ENCODE peak calls at places on chromosome 20, in six cellular contexts. One of them, this sample, is unnamed.

GRCh38 chr20:4297141-4297826 is 281.9 kb upstream of the RNF24 start:
- DNase-seq in H1: no peak
- DNase-seq in IMR-90: peak
- DNase-seq in neuronal stem cell: no peak
- DNase-seq in H9: no peak
- DNase-seq in trophoblast cell: no peak
- DNase-seq in this sample: no peak

GRCh38 chr20:64011366-64011779 is 24.6 kb upstream of the C20orf204 start:
- DNase-seq in neuronal stem cell: no peak
- DNase-seq in IMR-90: no peak
- DNase-seq in trophoblast cell: no peak
- DNase-seq in H9: no peak
- DNase-seq in H1: no peak
- DNase-seq in this sample: no peak

GRCh38 chr20:34536798-34537394 is 20.7 kb downstream of the DYNLRB1 start:
- DNase-seq in neuronal stem cell: no peak
- DNase-seq in H1: no peak
- DNase-seq in trophoblast cell: peak
- DNase-seq in H9: peak
- DNase-seq in IMR-90: no peak
- DNase-seq in this sample: peak

GRCh38 chr20:42986143-42986773 is 203.4 kb downstream of the PTPRT start:
- DNase-seq in IMR-90: no peak
- DNase-seq in H1: no peak
- DNase-seq in neuronal stem cell: no peak
- DNase-seq in trophoblast cell: no peak
- DNase-seq in H9: no peak
- DNase-seq in this sample: no peak

GRCh38 chr20:17680128-17680835 is 1.8 kb downstream of the RRBP1 start:
- DNase-seq in H9: no peak
- DNase-seq in trophoblast cell: peak
- DNase-seq in neuronal stem cell: peak
- DNase-seq in H1: no peak
- DNase-seq in IMR-90: peak
- DNase-seq in this sample: peak

GRCh38 chr20:23264545-23264944 is 86.0 kb upstream of the NXT1 start:
- DNase-seq in trophoblast cell: no peak
- DNase-seq in H1: no peak
- DNase-seq in IMR-90: no peak
- DNase-seq in neuronal stem cell: no peak
- DNase-seq in H9: peak
- DNase-seq in this sample: no peak

GRCh38 chr20:63696311-63696627 is 183 bp upstream of the TNFRSF6B start:
- DNase-seq in trophoblast cell: no peak
- DNase-seq in neuronal stem cell: no peak
- DNase-seq in H1: peak
- DNase-seq in IMR-90: no peak
- DNase-seq in H9: peak
- DNase-seq in this sample: no peak

GRCh38 chr20:47962286-47962685 is 177.0 kb upstream of the SULF2 start:
- DNase-seq in trophoblast cell: no peak
- DNase-seq in neuronal stem cell: no peak
- DNase-seq in IMR-90: no peak
- DNase-seq in H1: no peak
- DNase-seq in H9: no peak
- DNase-seq in this sample: no peak

GRCh38 chr20:58511364-58511763 is 3.8 kb downstream of the APCDD1L start:
- DNase-seq in IMR-90: peak
- DNase-seq in H9: no peak
- DNase-seq in H1: no peak
- DNase-seq in neuronal stem cell: no peak
- DNase-seq in trophoblast cell: peak
- DNase-seq in this sample: peak

GRCh38 chr20:53943522-53944291 is 126.7 kb downstream of the BCAS1 start:
- DNase-seq in IMR-90: peak
- DNase-seq in trophoblast cell: peak
- DNase-seq in H1: no peak
- DNase-seq in neuronal stem cell: no peak
- DNase-seq in H9: no peak
- DNase-seq in this sample: peak

GRCh38 chr20:23636908-23637281 is 860 bp downstream of the CST3 start:
- DNase-seq in H9: no peak
- DNase-seq in H1: no peak
- DNase-seq in neuronal stem cell: no peak
- DNase-seq in IMR-90: no peak
- DNase-seq in trophoblast cell: no peak
- DNase-seq in this sample: no peak

GRCh38 chr20:25081065-25081729 is 744 bp downstream of the VSX1 start:
- DNase-seq in H9: peak
- DNase-seq in H1: no peak
- DNase-seq in neuronal stem cell: peak
- DNase-seq in IMR-90: no peak
- DNase-seq in trophoblast cell: peak
- DNase-seq in this sample: peak

GRCh38 chr20:57272883-57273282 is 6.4 kb upstream of the BMP7 start:
- DNase-seq in IMR-90: no peak
- DNase-seq in neuronal stem cell: no peak
- DNase-seq in H1: no peak
- DNase-seq in H9: no peak
- DNase-seq in trophoblast cell: no peak
- DNase-seq in this sample: no peak

GRCh38 chr20:59837623-59838394 is 95.6 kb downstream of the SYCP2 start:
- DNase-seq in neuronal stem cell: no peak
- DNase-seq in H9: no peak
- DNase-seq in trophoblast cell: no peak
- DNase-seq in IMR-90: no peak
- DNase-seq in H1: no peak
- DNase-seq in this sample: no peak

GRCh38 chr20:5569021-5569420 is 181.2 kb upstream of the SHLD1 start:
- DNase-seq in H9: no peak
- DNase-seq in H1: no peak
- DNase-seq in trophoblast cell: peak
- DNase-seq in IMR-90: peak
- DNase-seq in neuronal stem cell: no peak
- DNase-seq in this sample: peak

DNA sequence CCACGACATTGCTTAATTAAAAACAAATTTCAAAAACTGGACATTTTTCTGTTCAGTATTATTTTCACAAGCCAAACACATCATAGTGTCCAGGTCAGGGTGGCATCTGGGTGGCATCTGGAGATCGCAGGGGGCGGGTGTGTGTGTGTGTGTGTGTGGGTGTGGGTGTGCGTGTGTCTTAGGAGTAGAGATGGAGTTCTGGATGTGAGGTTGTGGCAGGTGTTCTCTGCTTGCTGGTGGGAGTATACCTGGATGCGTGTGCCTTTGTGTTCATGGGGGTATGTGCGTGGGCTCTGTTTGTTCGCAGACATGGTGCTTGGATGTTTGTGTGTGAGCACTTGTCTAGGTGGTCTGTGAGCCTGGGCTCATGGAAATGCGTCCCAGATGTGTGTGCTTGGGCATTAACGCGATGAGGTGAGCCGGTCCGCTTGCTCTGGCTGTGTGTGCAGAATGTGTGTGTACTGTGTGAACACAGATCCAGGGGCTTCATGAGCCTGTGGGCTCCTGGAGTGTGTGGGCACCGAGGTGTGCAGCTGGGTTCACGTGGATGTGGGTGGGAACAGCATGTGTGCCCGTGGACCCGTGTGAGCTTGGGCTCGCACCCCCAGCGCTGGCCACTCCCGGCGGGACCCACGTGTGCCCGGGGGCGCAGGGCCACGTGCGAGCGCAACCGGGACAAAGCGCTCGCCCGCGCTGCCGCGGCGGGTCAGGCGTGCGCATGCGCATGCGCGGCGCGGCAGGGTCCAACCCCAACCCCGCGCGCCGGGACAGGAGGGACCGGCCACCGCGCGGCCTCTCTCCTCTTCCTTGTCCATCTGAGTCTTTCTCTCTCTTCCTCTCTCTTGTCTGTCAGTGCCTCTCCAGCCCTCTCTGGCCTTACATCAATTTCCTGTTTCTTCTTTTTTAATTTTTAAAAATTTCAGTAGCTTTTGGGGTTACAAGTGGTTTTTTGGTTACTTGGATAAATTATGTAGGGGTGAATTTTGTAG is 60.4 kb downstream of the SRC start:
- DNase-seq in neuronal stem cell: no peak
- DNase-seq in H1: no peak
- DNase-seq in H9: no peak
- DNase-seq in IMR-90: peak
- DNase-seq in trophoblast cell: peak
- DNase-seq in this sample: peak
- H3K14ac ChIP-seq in neuronal stem cell: peak
- H3K14ac ChIP-seq in H1: peak
- H3K14ac ChIP-seq in H9: peak
- H3K14ac ChIP-seq in IMR-90: peak
- H3K14ac ChIP-seq in trophoblast cell: peak
- H3K14ac ChIP-seq in this sample: peak

GRCh38 chr20:3231116-3231515 is 7.9 kb downstream of the SLC4A11 start:
- DNase-seq in neuronal stem cell: no peak
- DNase-seq in IMR-90: no peak
- DNase-seq in H9: no peak
- DNase-seq in trophoblast cell: no peak
- DNase-seq in H1: no peak
- DNase-seq in this sample: no peak

GRCh38 chr20:3233991-3234498 is 4.9 kb downstream of the SLC4A11 start:
- DNase-seq in H1: no peak
- DNase-seq in IMR-90: no peak
- DNase-seq in neuronal stem cell: no peak
- DNase-seq in trophoblast cell: no peak
- DNase-seq in H9: no peak
- DNase-seq in this sample: no peak

GRCh38 chr20:3229798-3230197 is 9.2 kb downstream of the SLC4A11 start:
- DNase-seq in trophoblast cell: no peak
- DNase-seq in neuronal stem cell: no peak
- DNase-seq in H9: no peak
- DNase-seq in H1: no peak
- DNase-seq in IMR-90: no peak
- DNase-seq in this sample: no peak

GRCh38 chr20:3233131-3233990 is 5.6 kb downstream of the SLC4A11 start:
- DNase-seq in H1: no peak
- DNase-seq in IMR-90: no peak
- DNase-seq in trophoblast cell: no peak
- DNase-seq in neuronal stem cell: no peak
- DNase-seq in H9: no peak
- DNase-seq in this sample: no peak

GRCh38 chr20:3231889-3232588 is 7.0 kb downstream of the SLC4A11 start:
- DNase-seq in IMR-90: no peak
- DNase-seq in neuronal stem cell: no peak
- DNase-seq in trophoblast cell: peak
- DNase-seq in H9: no peak
- DNase-seq in H1: no peak
- DNase-seq in this sample: no peak
- H3K18ac ChIP-seq in IMR-90: no peak
- H3K18ac ChIP-seq in neuronal stem cell: no peak
- H3K18ac ChIP-seq in trophoblast cell: no peak
- H3K18ac ChIP-seq in H9: no peak
- H3K18ac ChIP-seq in H1: no peak
- H3K18ac ChIP-seq in this sample: no peak

GRCh38 chr20:36620917-36621316 is 15.3 kb downstream of the RAB5IF start:
- DNase-seq in IMR-90: no peak
- DNase-seq in trophoblast cell: no peak
- DNase-seq in H9: no peak
- DNase-seq in H1: no peak
- DNase-seq in neuronal stem cell: no peak
- DNase-seq in this sample: no peak

GRCh38 chr20:36628076-36628475 is 17.9 kb downstream of the SLA2 start:
- DNase-seq in neuronal stem cell: no peak
- DNase-seq in H9: no peak
- DNase-seq in trophoblast cell: no peak
- DNase-seq in H1: no peak
- DNase-seq in IMR-90: peak
- DNase-seq in this sample: peak

GRCh38 chr20:36624068-36624813 is 18.7 kb downstream of the RAB5IF start:
- DNase-seq in neuronal stem cell: no peak
- DNase-seq in IMR-90: no peak
- DNase-seq in H1: no peak
- DNase-seq in H9: peak
- DNase-seq in trophoblast cell: no peak
- DNase-seq in this sample: no peak

GRCh38 chr20:36623444-36623843 is 17.9 kb downstream of the RAB5IF start:
- DNase-seq in H9: no peak
- DNase-seq in trophoblast cell: no peak
- DNase-seq in neuronal stem cell: no peak
- DNase-seq in H1: no peak
- DNase-seq in IMR-90: no peak
- DNase-seq in this sample: no peak

DNA sequence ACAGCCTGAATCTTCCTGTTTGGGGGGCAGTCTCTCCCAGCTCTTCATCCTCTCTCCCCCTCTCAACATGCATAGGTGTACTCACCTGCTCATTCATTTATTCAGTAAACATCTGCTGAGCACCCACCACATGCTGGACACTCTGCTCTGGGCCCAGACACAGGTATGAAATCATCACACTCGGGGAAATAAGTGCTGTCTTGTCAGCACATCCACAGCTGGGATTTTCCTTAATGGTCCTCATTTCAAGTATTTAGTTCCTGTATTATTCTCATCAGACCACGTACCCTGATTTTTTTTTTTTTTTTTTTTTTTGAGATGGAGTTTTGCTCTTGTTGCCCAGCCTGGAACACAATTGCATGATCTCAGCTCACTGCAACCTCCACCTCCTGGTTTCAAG is 19.3 kb downstream of the RAB5IF start:
- DNase-seq in H9: no peak
- DNase-seq in H1: no peak
- DNase-seq in trophoblast cell: no peak
- DNase-seq in neuronal stem cell: no peak
- DNase-seq in IMR-90: no peak
- DNase-seq in this sample: no peak
- H3K14ac ChIP-seq in H9: no peak
- H3K14ac ChIP-seq in H1: no peak
- H3K14ac ChIP-seq in trophoblast cell: no peak
- H3K14ac ChIP-seq in neuronal stem cell: no peak
- H3K14ac ChIP-seq in IMR-90: no peak
- H3K14ac ChIP-seq in this sample: no peak

DNA sequence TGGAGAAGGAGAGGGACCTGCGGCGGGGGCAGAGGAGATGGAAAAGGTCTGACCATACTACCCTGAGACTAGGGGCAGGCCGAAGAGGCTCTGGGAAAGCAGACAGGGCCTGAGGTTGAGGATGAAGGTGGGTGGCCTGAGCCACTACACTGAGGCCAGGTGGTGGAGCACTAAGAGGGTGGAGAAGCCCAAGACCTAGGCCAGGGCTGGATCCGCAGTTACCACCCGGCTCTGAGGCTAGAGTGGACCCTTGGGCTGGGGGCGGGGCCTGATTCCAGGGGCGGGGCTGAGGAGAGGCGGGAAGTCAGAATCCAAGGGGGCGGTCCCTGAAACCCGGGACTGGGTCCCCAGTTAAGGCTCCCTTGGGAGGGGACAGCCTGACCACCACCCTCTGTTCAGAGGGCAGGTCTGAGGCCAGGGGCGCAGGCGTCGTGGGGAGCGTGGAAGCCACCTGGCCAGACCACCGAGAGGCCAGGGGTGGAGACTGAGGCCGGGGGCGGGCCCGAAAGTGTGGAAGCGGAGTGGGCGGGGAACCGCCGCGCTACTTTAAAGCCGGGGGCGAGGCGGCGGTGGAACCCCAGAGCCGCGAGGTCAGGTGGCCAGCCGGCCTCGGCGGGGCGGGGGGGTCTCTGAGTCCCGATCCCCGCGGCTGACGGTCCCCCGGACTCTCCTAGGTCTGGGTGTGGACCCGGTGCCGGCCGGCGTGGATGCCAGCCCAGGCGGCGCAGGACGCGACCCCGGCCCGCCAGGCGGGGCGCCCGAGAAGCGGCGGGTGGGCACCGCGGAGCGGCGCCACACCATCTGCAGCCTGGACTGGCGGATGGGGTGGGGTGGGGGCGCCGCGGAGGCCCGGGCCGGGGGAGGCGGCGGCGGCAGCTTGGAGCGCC is 8.3 kb downstream of the CCM2L start:
- DNase-seq in IMR-90: no peak
- DNase-seq in H1: peak
- DNase-seq in H9: peak
- DNase-seq in neuronal stem cell: peak
- DNase-seq in trophoblast cell: peak
- DNase-seq in this sample: no peak
- H3K18ac ChIP-seq in IMR-90: no peak
- H3K18ac ChIP-seq in H1: peak
- H3K18ac ChIP-seq in H9: peak
- H3K18ac ChIP-seq in neuronal stem cell: peak
- H3K18ac ChIP-seq in trophoblast cell: peak
- H3K18ac ChIP-seq in this sample: no peak

This sample was measured in mesenchymal stem cell.